ENCODE peak calls at places on chromosomes 1 and 21, in seven cellular contexts. One of them, this sample, is unnamed.

GRCh38 chr1:28928306-28928987 is 14.1 kb downstream of the EPB41 start:
- DNase-seq in astrocyte of the spinal cord: no peak
- DNase-seq in AG04449: no peak
- DNase-seq in mucosa of descending colon: no peak
- DNase-seq in NB4: peak; percentile 4
- DNase-seq in astrocyte of the cerebellum: no peak
- DNase-seq in GM23338: no peak
- DNase-seq in this sample: no peak

GRCh38 chr1:50901872-50902271 is 58.2 kb downstream of the FAF1 start:
- DNase-seq in astrocyte of the spinal cord: no peak
- DNase-seq in AG04449: no peak
- DNase-seq in mucosa of descending colon: no peak
- DNase-seq in NB4: no peak
- DNase-seq in astrocyte of the cerebellum: no peak
- DNase-seq in GM23338: no peak
- DNase-seq in this sample: no peak

GRCh38 chr1:147892731-147893214 is 9.8 kb upstream of the GJA8 start:
- DNase-seq in astrocyte of the spinal cord: peak; percentile 63
- DNase-seq in AG04449: peak; percentile 19
- DNase-seq in mucosa of descending colon: no peak
- DNase-seq in NB4: peak; percentile 47
- DNase-seq in astrocyte of the cerebellum: peak; percentile 35
- DNase-seq in GM23338: peak; percentile 72
- DNase-seq in this sample: peak; percentile 41

GRCh38 chr1:162497723-162498441 is at the start of gene UHMK1:
- DNase-seq in astrocyte of the spinal cord: peak; percentile 94
- DNase-seq in AG04449: peak; percentile 40
- DNase-seq in mucosa of descending colon: peak; percentile 94
- DNase-seq in NB4: peak; percentile 93
- DNase-seq in astrocyte of the cerebellum: peak; percentile 82
- DNase-seq in GM23338: peak; percentile 97
- DNase-seq in this sample: peak; percentile 94

GRCh38 chr1:228830185-228830953 is 95.1 kb downstream of the RHOU start:
- DNase-seq in astrocyte of the spinal cord: no peak
- DNase-seq in AG04449: no peak
- DNase-seq in mucosa of descending colon: no peak
- DNase-seq in NB4: no peak
- DNase-seq in astrocyte of the cerebellum: no peak
- DNase-seq in GM23338: peak; percentile 54
- DNase-seq in this sample: peak; percentile 97

GRCh38 chr1:154941332-154941995 is 4.9 kb upstream of the PMVK start:
- DNase-seq in astrocyte of the spinal cord: no peak
- DNase-seq in AG04449: no peak
- DNase-seq in mucosa of descending colon: peak; percentile 56
- DNase-seq in NB4: no peak
- DNase-seq in astrocyte of the cerebellum: no peak
- DNase-seq in GM23338: peak; percentile 66
- DNase-seq in this sample: peak; percentile 82

GRCh38 chr1:17437260-17438175 is 2.0 kb downstream of the RCC2 start:
- DNase-seq in astrocyte of the spinal cord: peak; percentile 41
- DNase-seq in AG04449: no peak
- DNase-seq in mucosa of descending colon: peak; percentile 65
- DNase-seq in NB4: peak; percentile 62
- DNase-seq in astrocyte of the cerebellum: no peak
- DNase-seq in GM23338: peak; percentile 66
- DNase-seq in this sample: peak; percentile 41

GRCh38 chr1:16013220-16013907 is 4.5 kb downstream of the HSPB7 start:
- DNase-seq in astrocyte of the spinal cord: peak; percentile 74
- DNase-seq in AG04449: no peak
- DNase-seq in mucosa of descending colon: peak; percentile 68
- DNase-seq in NB4: peak; percentile 84
- DNase-seq in astrocyte of the cerebellum: peak; percentile 41
- DNase-seq in GM23338: peak; percentile 90
- DNase-seq in this sample: peak; percentile 73

GRCh38 chr1:76124196-76124595 is 49.6 kb downstream of the ST6GALNAC3 start:
- DNase-seq in astrocyte of the spinal cord: no peak
- DNase-seq in AG04449: no peak
- DNase-seq in mucosa of descending colon: no peak
- DNase-seq in NB4: no peak
- DNase-seq in astrocyte of the cerebellum: no peak
- DNase-seq in GM23338: no peak
- DNase-seq in this sample: no peak

GRCh38 chr1:71706030-71706671 is 576.2 kb downstream of the NEGR1 start:
- DNase-seq in astrocyte of the spinal cord: no peak
- DNase-seq in AG04449: no peak
- DNase-seq in mucosa of descending colon: no peak
- DNase-seq in NB4: peak; percentile 2
- DNase-seq in astrocyte of the cerebellum: no peak
- DNase-seq in GM23338: no peak
- DNase-seq in this sample: no peak

GRCh38 chr21:45988366-45989347 is 7.1 kb downstream of the COL6A1 start:
- DNase-seq in astrocyte of the spinal cord: no peak
- DNase-seq in AG04449: no peak
- DNase-seq in mucosa of descending colon: peak; percentile 38
- DNase-seq in NB4: no peak
- DNase-seq in astrocyte of the cerebellum: no peak
- DNase-seq in GM23338: no peak
- DNase-seq in this sample: no peak

GRCh38 chr1:207962716-207963428 is 51.9 kb upstream of the CD34 start:
- DNase-seq in astrocyte of the spinal cord: peak; percentile 26
- DNase-seq in AG04449: no peak
- DNase-seq in mucosa of descending colon: peak; percentile 73
- DNase-seq in NB4: peak; percentile 9
- DNase-seq in astrocyte of the cerebellum: no peak
- DNase-seq in GM23338: peak; percentile 66
- DNase-seq in this sample: peak; percentile 56

GRCh38 chr1:67818725-67819301 is 14.5 kb downstream of the GNG12 start:
- DNase-seq in astrocyte of the spinal cord: no peak
- DNase-seq in AG04449: no peak
- DNase-seq in mucosa of descending colon: no peak
- DNase-seq in NB4: no peak
- DNase-seq in astrocyte of the cerebellum: no peak
- DNase-seq in GM23338: no peak
- DNase-seq in this sample: no peak

GRCh38 chr1:93525431-93525830 is 77.5 kb downstream of the FNBP1L start:
- DNase-seq in astrocyte of the spinal cord: peak; percentile 1
- DNase-seq in AG04449: no peak
- DNase-seq in mucosa of descending colon: no peak
- DNase-seq in NB4: no peak
- DNase-seq in astrocyte of the cerebellum: no peak
- DNase-seq in GM23338: no peak
- DNase-seq in this sample: no peak

GRCh38 chr21:27820342-27820741 is 853.5 kb upstream of the ADAMTS5 start:
- DNase-seq in astrocyte of the spinal cord: no peak
- DNase-seq in AG04449: no peak
- DNase-seq in mucosa of descending colon: no peak
- DNase-seq in NB4: no peak
- DNase-seq in astrocyte of the cerebellum: no peak
- DNase-seq in GM23338: no peak
- DNase-seq in this sample: no peak

GRCh38 chr21:33386222-33386784 is 16.9 kb upstream of the IFNGR2 start:
- DNase-seq in astrocyte of the spinal cord: no peak
- DNase-seq in AG04449: no peak
- DNase-seq in mucosa of descending colon: no peak
- DNase-seq in NB4: no peak
- DNase-seq in astrocyte of the cerebellum: no peak
- DNase-seq in GM23338: peak; percentile 66
- DNase-seq in this sample: no peak
- TF ChIP-seq CTCF in astrocyte of the spinal cord: peak; percentile 51
- TF ChIP-seq CTCF in AG04449: no peak
- TF ChIP-seq CTCF in mucosa of descending colon: no peak
- TF ChIP-seq CTCF in NB4: peak; percentile 16
- TF ChIP-seq CTCF in astrocyte of the cerebellum: peak; percentile 36
- TF ChIP-seq CTCF in GM23338: peak; percentile 66
- TF ChIP-seq CTCF in this sample: no peak

GRCh38 chr1:11835441-11836225 is 11.9 kb downstream of the NPPA start:
- DNase-seq in astrocyte of the spinal cord: no peak
- DNase-seq in AG04449: no peak
- DNase-seq in mucosa of descending colon: no peak
- DNase-seq in NB4: no peak
- DNase-seq in astrocyte of the cerebellum: no peak
- DNase-seq in GM23338: no peak
- DNase-seq in this sample: no peak
- TF ChIP-seq CTCF in astrocyte of the spinal cord: no peak
- TF ChIP-seq CTCF in AG04449: no peak
- TF ChIP-seq CTCF in mucosa of descending colon: no peak
- TF ChIP-seq CTCF in NB4: no peak
- TF ChIP-seq CTCF in astrocyte of the cerebellum: no peak
- TF ChIP-seq CTCF in GM23338: no peak
- TF ChIP-seq CTCF in this sample: no peak

GRCh38 chr1:195373831-195374230 is 1234.4 kb downstream of the KCNT2 start:
- DNase-seq in astrocyte of the spinal cord: no peak
- DNase-seq in AG04449: no peak
- DNase-seq in mucosa of descending colon: no peak
- DNase-seq in NB4: no peak
- DNase-seq in astrocyte of the cerebellum: no peak
- DNase-seq in GM23338: no peak
- DNase-seq in this sample: no peak

DNA sequence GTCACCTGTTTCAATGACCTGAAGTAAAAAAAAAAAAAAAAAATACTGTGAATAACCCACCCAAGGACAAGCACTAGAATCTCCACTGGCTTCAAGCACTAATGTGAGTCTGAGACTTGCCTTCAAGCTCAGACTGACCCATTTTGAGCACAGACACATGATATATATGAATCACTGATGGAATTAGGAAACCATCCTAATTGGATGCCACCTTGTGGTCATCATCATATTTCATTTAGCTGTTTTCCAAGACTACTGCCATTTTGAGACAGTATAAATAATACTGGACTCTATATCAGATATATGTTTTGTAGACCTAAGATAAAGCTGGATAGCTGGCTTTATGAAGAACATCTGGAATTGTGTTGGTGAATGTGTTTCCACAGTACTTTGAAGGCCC is 1232.0 kb downstream of the KCNT2 start:
- DNase-seq in astrocyte of the spinal cord: no peak
- DNase-seq in AG04449: no peak
- DNase-seq in mucosa of descending colon: no peak
- DNase-seq in NB4: peak; percentile 19
- DNase-seq in astrocyte of the cerebellum: no peak
- DNase-seq in GM23338: peak; percentile 9
- DNase-seq in this sample: no peak
- TF ChIP-seq CTCF in astrocyte of the spinal cord: no peak
- TF ChIP-seq CTCF in AG04449: no peak
- TF ChIP-seq CTCF in mucosa of descending colon: no peak
- TF ChIP-seq CTCF in NB4: no peak
- TF ChIP-seq CTCF in astrocyte of the cerebellum: no peak
- TF ChIP-seq CTCF in GM23338: peak; percentile 42
- TF ChIP-seq CTCF in this sample: no peak

DNA sequence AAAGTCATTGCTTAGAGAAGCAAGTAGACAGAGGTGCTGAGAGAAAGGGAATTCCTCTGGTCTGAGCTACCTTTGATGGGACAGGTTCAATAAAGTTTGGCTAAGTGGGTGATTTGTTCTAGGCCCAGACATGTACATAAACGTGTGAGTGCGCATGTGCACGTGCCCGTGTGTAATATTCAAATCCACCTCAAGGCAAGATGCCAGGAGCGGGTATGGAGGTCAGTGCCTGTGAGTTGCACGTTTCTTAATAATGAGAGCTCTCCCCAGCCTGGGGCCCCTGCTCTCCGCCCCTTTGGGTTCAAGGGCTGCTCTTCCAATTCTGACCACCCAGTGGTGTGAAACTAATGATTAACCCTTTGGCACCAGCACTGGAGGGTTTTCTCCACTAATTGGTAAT is 53.8 kb upstream of the LMO4 start:
- DNase-seq in astrocyte of the spinal cord: no peak
- DNase-seq in AG04449: no peak
- DNase-seq in mucosa of descending colon: no peak
- DNase-seq in NB4: no peak
- DNase-seq in astrocyte of the cerebellum: no peak
- DNase-seq in GM23338: no peak
- DNase-seq in this sample: no peak
- TF ChIP-seq CTCF in astrocyte of the spinal cord: no peak
- TF ChIP-seq CTCF in AG04449: no peak
- TF ChIP-seq CTCF in mucosa of descending colon: no peak
- TF ChIP-seq CTCF in NB4: no peak
- TF ChIP-seq CTCF in astrocyte of the cerebellum: no peak
- TF ChIP-seq CTCF in GM23338: no peak
- TF ChIP-seq CTCF in this sample: no peak

DNA sequence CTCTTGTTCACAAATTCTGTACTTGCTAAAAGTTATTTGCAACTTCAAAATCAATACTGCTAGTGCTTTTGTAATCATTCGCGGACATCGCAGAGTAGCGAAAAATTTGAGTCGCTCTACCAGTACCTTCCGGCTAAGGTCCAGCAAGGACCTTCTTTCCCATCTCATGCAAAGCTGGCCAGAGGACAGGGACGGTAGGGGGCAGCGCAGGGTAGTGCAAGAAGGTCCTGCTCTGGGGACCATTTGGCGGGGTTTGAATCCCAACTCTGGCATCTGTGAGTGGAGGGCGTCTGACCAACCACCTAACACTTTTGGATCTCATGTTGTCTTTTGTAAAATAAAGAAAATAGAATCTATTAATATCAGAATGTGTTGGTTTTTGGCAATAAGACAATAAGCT is 258.3 kb downstream of the SPATA17 start:
- DNase-seq in astrocyte of the spinal cord: no peak
- DNase-seq in AG04449: no peak
- DNase-seq in mucosa of descending colon: no peak
- DNase-seq in NB4: peak; percentile 8
- DNase-seq in astrocyte of the cerebellum: no peak
- DNase-seq in GM23338: peak; percentile 91
- DNase-seq in this sample: no peak
- TF ChIP-seq CTCF in astrocyte of the spinal cord: peak; percentile 36
- TF ChIP-seq CTCF in AG04449: peak; percentile 10
- TF ChIP-seq CTCF in mucosa of descending colon: no peak
- TF ChIP-seq CTCF in NB4: peak; percentile 3
- TF ChIP-seq CTCF in astrocyte of the cerebellum: no peak
- TF ChIP-seq CTCF in GM23338: peak; percentile 96
- TF ChIP-seq CTCF in this sample: no peak

DNA sequence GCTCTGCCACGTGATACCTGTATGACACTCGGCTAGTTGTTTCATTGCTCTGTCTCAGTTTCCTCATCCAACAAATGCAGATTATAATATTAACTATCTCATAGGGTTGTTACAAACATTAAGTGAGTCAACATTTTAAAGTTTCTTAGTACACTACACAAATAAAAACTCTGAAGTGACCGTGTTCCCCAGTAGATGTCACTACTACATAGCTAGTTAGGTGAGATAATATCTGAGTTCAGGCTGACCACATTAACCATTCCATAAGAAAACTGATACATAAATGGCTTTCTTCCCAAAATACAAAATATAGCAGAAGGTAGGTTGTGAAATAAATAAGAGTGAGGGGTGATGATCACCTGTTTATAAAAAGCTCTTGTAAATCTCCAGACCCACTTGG is 214.1 kb downstream of the NUF2 start:
- DNase-seq in astrocyte of the spinal cord: peak; percentile 10
- DNase-seq in AG04449: no peak
- DNase-seq in mucosa of descending colon: no peak
- DNase-seq in NB4: peak; percentile 30
- DNase-seq in astrocyte of the cerebellum: peak; percentile 11
- DNase-seq in GM23338: peak; percentile 59
- DNase-seq in this sample: no peak
- TF ChIP-seq CTCF in astrocyte of the spinal cord: peak; percentile 34
- TF ChIP-seq CTCF in AG04449: peak; percentile 2
- TF ChIP-seq CTCF in mucosa of descending colon: no peak
- TF ChIP-seq CTCF in NB4: no peak
- TF ChIP-seq CTCF in astrocyte of the cerebellum: peak; percentile 22
- TF ChIP-seq CTCF in GM23338: peak; percentile 69
- TF ChIP-seq CTCF in this sample: no peak

This sample was measured in body of pancreas.